ENCODE peak calls at places on chromosomes 2 and 18, in five cellular contexts. One of them, this sample, is unnamed.

GRCh38 chr2:103785432-103785831 is 1023.6 kb downstream of the TMEM182 start:
- DNase-seq in neural progenitor cell: no peak
- DNase-seq in IMR-90: no peak
- DNase-seq in Karpas-422: no peak
- DNase-seq in H9: no peak
- DNase-seq in this sample: no peak

GRCh38 chr2:12856934-12857660 is 140.4 kb downstream of the TRIB2 start:
- DNase-seq in neural progenitor cell: no peak
- DNase-seq in IMR-90: peak; percentile 75
- DNase-seq in Karpas-422: no peak
- DNase-seq in H9: no peak
- DNase-seq in this sample: peak; percentile 92

GRCh38 chr18:9069482-9070059 is 32.9 kb upstream of the NDUFV2 start:
- DNase-seq in neural progenitor cell: no peak
- DNase-seq in IMR-90: no peak
- DNase-seq in Karpas-422: no peak
- DNase-seq in H9: no peak
- DNase-seq in this sample: no peak

GRCh38 chr2:174158003-174158402 is 90.3 kb downstream of the OLA1 start:
- DNase-seq in neural progenitor cell: peak; percentile 67
- DNase-seq in IMR-90: no peak
- DNase-seq in Karpas-422: peak; percentile 89
- DNase-seq in H9: peak; percentile 65
- DNase-seq in this sample: no peak

GRCh38 chr2:100291152-100291970 is 30.9 kb downstream of the LONRF2 start:
- DNase-seq in neural progenitor cell: no peak
- DNase-seq in IMR-90: peak; percentile 99
- DNase-seq in Karpas-422: peak; percentile 64
- DNase-seq in H9: peak; percentile 64
- DNase-seq in this sample: peak; percentile 100

GRCh38 chr2:217947341-217948316 is 55.2 kb downstream of the TNS1 start:
- DNase-seq in neural progenitor cell: no peak
- DNase-seq in IMR-90: no peak
- DNase-seq in Karpas-422: no peak
- DNase-seq in H9: peak; percentile 74
- DNase-seq in this sample: no peak

GRCh38 chr2:109623923-109624322 is 9.8 kb downstream of the SOWAHC start:
- DNase-seq in neural progenitor cell: no peak
- DNase-seq in IMR-90: no peak
- DNase-seq in Karpas-422: no peak
- DNase-seq in H9: no peak
- DNase-seq in this sample: no peak

GRCh38 chr2:85760371-85760770 is 6.6 kb downstream of the ATOH8 start:
- DNase-seq in neural progenitor cell: no peak
- DNase-seq in IMR-90: peak; percentile 70
- DNase-seq in Karpas-422: no peak
- DNase-seq in H9: no peak
- DNase-seq in this sample: peak; percentile 60

GRCh38 chr18:50665519-50665918 is 105.6 kb downstream of the MAPK4 start:
- DNase-seq in neural progenitor cell: no peak
- DNase-seq in IMR-90: no peak
- DNase-seq in Karpas-422: no peak
- DNase-seq in H9: no peak
- DNase-seq in this sample: no peak

GRCh38 chr2:76749858-76750257 is 772.3 kb downstream of the LRRTM4 start:
- DNase-seq in neural progenitor cell: no peak
- DNase-seq in IMR-90: no peak
- DNase-seq in Karpas-422: no peak
- DNase-seq in H9: no peak
- DNase-seq in this sample: no peak

GRCh38 chr2:212536385-212537310 is 2.0 kb downstream of the ERBB4 start:
- DNase-seq in neural progenitor cell: peak; percentile 88
- DNase-seq in IMR-90: no peak
- DNase-seq in Karpas-422: no peak
- DNase-seq in H9: peak; percentile 54
- DNase-seq in this sample: no peak

GRCh38 chr2:70702711-70703395 is 65.1 kb downstream of the ADD2 start:
- DNase-seq in neural progenitor cell: no peak
- DNase-seq in IMR-90: no peak
- DNase-seq in Karpas-422: no peak
- DNase-seq in H9: no peak
- DNase-seq in this sample: no peak

GRCh38 chr2:62845256-62845655 is 139.7 kb downstream of the EHBP1 start:
- DNase-seq in neural progenitor cell: no peak
- DNase-seq in IMR-90: no peak
- DNase-seq in Karpas-422: no peak
- DNase-seq in H9: no peak
- DNase-seq in this sample: no peak

GRCh38 chr2:240420206-240420899 is 15.1 kb upstream of the GPC1 start:
- DNase-seq in neural progenitor cell: no peak
- DNase-seq in IMR-90: no peak
- DNase-seq in Karpas-422: no peak
- DNase-seq in H9: no peak
- DNase-seq in this sample: no peak

GRCh38 chr2:145110668-145111067 is 590.7 kb upstream of the ZEB2 start:
- DNase-seq in neural progenitor cell: no peak
- DNase-seq in IMR-90: peak; percentile 50
- DNase-seq in Karpas-422: no peak
- DNase-seq in H9: no peak
- DNase-seq in this sample: peak; percentile 70

GRCh38 chr2:31889044-31889443 is 121.8 kb downstream of the MEMO1 start:
- DNase-seq in neural progenitor cell: no peak
- DNase-seq in IMR-90: no peak
- DNase-seq in Karpas-422: peak; percentile 50
- DNase-seq in H9: no peak
- DNase-seq in this sample: no peak

GRCh38 chr18:30679285-30679930 is 363.1 kb downstream of the DSC3 start:
- DNase-seq in neural progenitor cell: no peak
- DNase-seq in IMR-90: no peak
- DNase-seq in Karpas-422: no peak
- DNase-seq in H9: no peak
- DNase-seq in this sample: no peak

GRCh38 chr18:39302481-39302880 is 1736.9 kb upstream of the CELF4 start:
- DNase-seq in neural progenitor cell: no peak
- DNase-seq in IMR-90: no peak
- DNase-seq in Karpas-422: no peak
- DNase-seq in H9: no peak
- DNase-seq in this sample: no peak

GRCh38 chr2:175804130-175804529 is 197.9 kb downstream of the LNPK start:
- DNase-seq in neural progenitor cell: peak; percentile 9
- DNase-seq in IMR-90: no peak
- DNase-seq in Karpas-422: no peak
- DNase-seq in H9: no peak
- DNase-seq in this sample: no peak

GRCh38 chr18:57885931-57886330 is 82.8 kb upstream of the ATP8B1 start:
- DNase-seq in neural progenitor cell: no peak
- DNase-seq in IMR-90: no peak
- DNase-seq in Karpas-422: no peak
- DNase-seq in H9: no peak
- DNase-seq in this sample: no peak

GRCh38 chr18:55534996-55535395 is 53.0 kb downstream of the TCF4 start:
- DNase-seq in neural progenitor cell: no peak
- DNase-seq in IMR-90: no peak
- DNase-seq in Karpas-422: no peak
- DNase-seq in H9: no peak
- DNase-seq in this sample: no peak

GRCh38 chr2:9782197-9782719 is 61.0 kb upstream of the TAF1B start:
- DNase-seq in neural progenitor cell: no peak
- DNase-seq in IMR-90: no peak
- DNase-seq in Karpas-422: no peak
- DNase-seq in H9: no peak
- DNase-seq in this sample: no peak

GRCh38 chr2:33681333-33681732 is 82.2 kb upstream of the FAM98A start:
- DNase-seq in neural progenitor cell: no peak
- DNase-seq in IMR-90: peak; percentile 7
- DNase-seq in Karpas-422: no peak
- DNase-seq in H9: no peak
- DNase-seq in this sample: peak; percentile 8

GRCh38 chr2:121362776-121363175 is 77.8 kb upstream of the TFCP2L1 start:
- DNase-seq in neural progenitor cell: no peak
- DNase-seq in IMR-90: no peak
- DNase-seq in Karpas-422: no peak
- DNase-seq in H9: no peak
- DNase-seq in this sample: no peak

GRCh38 chr2:221958224-221958623 is 340.6 kb downstream of the PAX3 start:
- DNase-seq in neural progenitor cell: no peak
- DNase-seq in IMR-90: no peak
- DNase-seq in Karpas-422: no peak
- DNase-seq in H9: no peak
- DNase-seq in this sample: no peak

GRCh38 chr2:214076527-214076926 is 334.3 kb upstream of the VWC2L start:
- DNase-seq in neural progenitor cell: no peak
- DNase-seq in IMR-90: no peak
- DNase-seq in Karpas-422: no peak
- DNase-seq in H9: no peak
- DNase-seq in this sample: no peak

GRCh38 chr2:223536546-223536945 is 65.6 kb downstream of the SCG2 start:
- DNase-seq in neural progenitor cell: no peak
- DNase-seq in IMR-90: no peak
- DNase-seq in Karpas-422: no peak
- DNase-seq in H9: no peak
- DNase-seq in this sample: peak; percentile 72

GRCh38 chr2:46000660-46001059 is 296.5 kb upstream of the EPAS1 start:
- DNase-seq in neural progenitor cell: no peak
- DNase-seq in IMR-90: no peak
- DNase-seq in Karpas-422: no peak
- DNase-seq in H9: no peak
- DNase-seq in this sample: no peak

GRCh38 chr2:12717191-12717987 is 653 bp downstream of the TRIB2 start:
- DNase-seq in neural progenitor cell: peak; percentile 88
- DNase-seq in IMR-90: peak; percentile 61
- DNase-seq in Karpas-422: peak; percentile 84
- DNase-seq in H9: peak; percentile 71
- DNase-seq in this sample: peak; percentile 46

DNA sequence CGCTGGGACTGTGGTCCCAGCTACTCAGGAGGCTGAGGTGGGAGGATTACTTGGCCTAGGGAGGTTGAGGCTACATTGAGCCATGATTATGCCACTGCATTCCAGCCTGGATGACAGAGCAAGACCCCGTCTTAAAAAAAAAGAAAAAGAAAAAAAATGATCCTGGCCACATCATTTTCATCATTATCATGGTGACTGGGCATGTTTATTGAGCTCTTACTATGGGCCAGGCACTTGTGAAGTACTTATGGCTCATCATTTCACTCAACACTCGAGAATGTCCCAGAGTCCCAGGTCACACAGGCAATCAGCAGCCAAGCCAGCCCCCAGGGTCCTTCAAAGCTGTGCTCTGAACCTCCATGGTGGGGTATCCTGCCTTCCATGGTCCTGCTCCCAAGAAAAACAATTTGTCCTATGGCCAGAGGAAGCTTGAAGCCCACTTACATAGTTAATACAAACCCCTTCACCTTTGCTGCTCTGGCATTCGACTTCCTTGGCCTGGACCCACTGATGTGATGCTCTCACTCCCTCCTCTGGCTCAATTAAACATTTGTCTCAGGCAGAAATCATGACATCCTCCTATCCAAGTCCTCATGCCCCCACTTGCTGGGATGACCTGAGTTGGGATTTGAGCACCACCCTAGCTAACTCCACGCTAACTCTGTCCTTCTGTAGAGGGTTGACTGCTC is 3.8 kb upstream of the CNNM4 start:
- DNase-seq in neural progenitor cell: no peak
- DNase-seq in IMR-90: no peak
- DNase-seq in Karpas-422: no peak
- DNase-seq in H9: no peak
- DNase-seq in this sample: no peak
- H2AFZ ChIP-seq in neural progenitor cell: no peak overlapping the region
- H2AFZ ChIP-seq in IMR-90: no peak overlapping the region
- H2AFZ ChIP-seq in Karpas-422: no peak overlapping the region
- H2AFZ ChIP-seq in H9: no peak overlapping the region
- H2AFZ ChIP-seq in this sample: no peak overlapping the region

GRCh38 chr2:242075683-242076082 is 206.2 kb downstream of the RTP5 start:
- DNase-seq in neural progenitor cell: no peak
- DNase-seq in IMR-90: no peak
- DNase-seq in Karpas-422: no peak
- DNase-seq in H9: no peak
- DNase-seq in this sample: peak; percentile 10

GRCh38 chr2:242075163-242075562 is 205.6 kb downstream of the RTP5 start:
- DNase-seq in neural progenitor cell: no peak
- DNase-seq in IMR-90: peak; percentile 28
- DNase-seq in Karpas-422: no peak
- DNase-seq in H9: no peak
- DNase-seq in this sample: peak; percentile 75
- H2AFZ ChIP-seq in neural progenitor cell: no peak overlapping the region
- H2AFZ ChIP-seq in IMR-90: no peak overlapping the region
- H2AFZ ChIP-seq in Karpas-422: no peak overlapping the region
- H2AFZ ChIP-seq in H9: no peak overlapping the region
- H2AFZ ChIP-seq in this sample: no peak overlapping the region

GRCh38 chr2:24083567-24084385 is 858 bp downstream of the TP53I3 start:
- DNase-seq in neural progenitor cell: peak; percentile 91
- DNase-seq in IMR-90: peak; percentile 79
- DNase-seq in Karpas-422: peak; percentile 98
- DNase-seq in H9: peak; percentile 89
- DNase-seq in this sample: peak; percentile 76

GRCh38 chr2:24077879-24078278 is 1.8 kb upstream of the SF3B6 start:
- DNase-seq in neural progenitor cell: no peak
- DNase-seq in IMR-90: no peak
- DNase-seq in Karpas-422: no peak
- DNase-seq in H9: no peak
- DNase-seq in this sample: no peak

GRCh38 chr2:24082787-24083566 is 1.7 kb downstream of the TP53I3 start:
- DNase-seq in neural progenitor cell: no peak
- DNase-seq in IMR-90: no peak
- DNase-seq in Karpas-422: peak; percentile 54
- DNase-seq in H9: peak; percentile 14
- DNase-seq in this sample: no peak

GRCh38 chr2:24077535-24077877 is 1.4 kb upstream of the SF3B6 start:
- DNase-seq in neural progenitor cell: no peak
- DNase-seq in IMR-90: no peak
- DNase-seq in Karpas-422: no peak
- DNase-seq in H9: no peak
- DNase-seq in this sample: no peak

GRCh38 chr2:24080721-24081120 is 3.9 kb downstream of the TP53I3 start:
- DNase-seq in neural progenitor cell: no peak
- DNase-seq in IMR-90: peak; percentile 36
- DNase-seq in Karpas-422: no peak
- DNase-seq in H9: no peak
- DNase-seq in this sample: no peak
- H2AFZ ChIP-seq in neural progenitor cell: no peak overlapping the region
- H2AFZ ChIP-seq in IMR-90: no peak overlapping the region
- H2AFZ ChIP-seq in Karpas-422: no peak overlapping the region
- H2AFZ ChIP-seq in H9: no peak overlapping the region
- H2AFZ ChIP-seq in this sample: no peak overlapping the region

GRCh38 chr2:128392207-128392606 is 73.5 kb upstream of the HS6ST1 start:
- DNase-seq in neural progenitor cell: no peak
- DNase-seq in IMR-90: no peak
- DNase-seq in Karpas-422: no peak
- DNase-seq in H9: no peak
- DNase-seq in this sample: no peak

GRCh38 chr2:128390256-128390990 is 71.8 kb upstream of the HS6ST1 start:
- DNase-seq in neural progenitor cell: no peak
- DNase-seq in IMR-90: no peak
- DNase-seq in Karpas-422: no peak
- DNase-seq in H9: peak; percentile 25
- DNase-seq in this sample: no peak

GRCh38 chr2:128389521-128389920 is 70.9 kb upstream of the HS6ST1 start:
- DNase-seq in neural progenitor cell: no peak
- DNase-seq in IMR-90: no peak
- DNase-seq in Karpas-422: no peak
- DNase-seq in H9: peak; percentile 30
- DNase-seq in this sample: no peak

GRCh38 chr2:128390991-128391630 is 72.4 kb upstream of the HS6ST1 start:
- DNase-seq in neural progenitor cell: no peak
- DNase-seq in IMR-90: no peak
- DNase-seq in Karpas-422: no peak
- DNase-seq in H9: peak; percentile 3
- DNase-seq in this sample: no peak

GRCh38 chr2:128391679-128392078 is 73.0 kb upstream of the HS6ST1 start:
- DNase-seq in neural progenitor cell: no peak
- DNase-seq in IMR-90: no peak
- DNase-seq in Karpas-422: no peak
- DNase-seq in H9: no peak
- DNase-seq in this sample: no peak
- H2AFZ ChIP-seq in neural progenitor cell: no peak overlapping the region
- H2AFZ ChIP-seq in IMR-90: no peak overlapping the region
- H2AFZ ChIP-seq in Karpas-422: no peak overlapping the region
- H2AFZ ChIP-seq in H9: no peak overlapping the region
- H2AFZ ChIP-seq in this sample: no peak overlapping the region

This sample was measured in astrocyte.